ENCODE peak calls at places on chromosomes 1 and 21, in eight cellular contexts. One of them, this sample, is unnamed.

GRCh38 chr1:31441073-31441472 is 28.1 kb downstream of the SERINC2 start:
- DNase-seq in CD8-positive, alpha-beta memory T cell: no peak
- DNase-seq in body of pancreas: no peak
- DNase-seq in IMR-90: no peak
- DNase-seq in effector memory CD4-positive, alpha-beta T cell: no peak
- DNase-seq in tibial artery: no peak
- DNase-seq in ovary: no peak
- DNase-seq in CD4-positive, CD25-positive, alpha-beta regulatory T cell: no peak
- DNase-seq in this sample: no peak

GRCh38 chr1:191405417-191405816 is 752.8 kb upstream of the RGS18 start:
- DNase-seq in effector memory CD4-positive, alpha-beta T cell: no peak
- DNase-seq in ovary: no peak
- DNase-seq in CD8-positive, alpha-beta memory T cell: no peak
- DNase-seq in IMR-90: no peak
- DNase-seq in CD4-positive, CD25-positive, alpha-beta regulatory T cell: no peak
- DNase-seq in body of pancreas: no peak
- DNase-seq in tibial artery: no peak
- DNase-seq in this sample: no peak

GRCh38 chr1:45928486-45929205 is 125.2 kb downstream of the MAST2 start:
- DNase-seq in IMR-90: peak
- DNase-seq in CD8-positive, alpha-beta memory T cell: no peak
- DNase-seq in CD4-positive, CD25-positive, alpha-beta regulatory T cell: no peak
- DNase-seq in effector memory CD4-positive, alpha-beta T cell: no peak
- DNase-seq in body of pancreas: no peak
- DNase-seq in tibial artery: no peak
- DNase-seq in ovary: no peak
- DNase-seq in this sample: no peak

GRCh38 chr1:27137022-27137542 is 17.8 kb downstream of the SLC9A1 start:
- DNase-seq in ovary: no peak
- DNase-seq in IMR-90: no peak
- DNase-seq in body of pancreas: peak
- DNase-seq in tibial artery: no peak
- DNase-seq in effector memory CD4-positive, alpha-beta T cell: peak
- DNase-seq in CD8-positive, alpha-beta memory T cell: peak
- DNase-seq in CD4-positive, CD25-positive, alpha-beta regulatory T cell: peak
- DNase-seq in this sample: peak

GRCh38 chr1:112594208-112594876 is 24.6 kb downstream of the ST7L start:
- DNase-seq in body of pancreas: no peak
- DNase-seq in IMR-90: no peak
- DNase-seq in CD4-positive, CD25-positive, alpha-beta regulatory T cell: no peak
- DNase-seq in CD8-positive, alpha-beta memory T cell: no peak
- DNase-seq in tibial artery: no peak
- DNase-seq in ovary: no peak
- DNase-seq in effector memory CD4-positive, alpha-beta T cell: no peak
- DNase-seq in this sample: no peak

GRCh38 chr21:25370311-25370744 is 237.0 kb downstream of the MRPL39 start:
- DNase-seq in IMR-90: peak
- DNase-seq in ovary: no peak
- DNase-seq in CD8-positive, alpha-beta memory T cell: no peak
- DNase-seq in CD4-positive, CD25-positive, alpha-beta regulatory T cell: no peak
- DNase-seq in tibial artery: no peak
- DNase-seq in effector memory CD4-positive, alpha-beta T cell: no peak
- DNase-seq in body of pancreas: peak
- DNase-seq in this sample: no peak

GRCh38 chr1:195791796-195792195 is 816.4 kb downstream of the KCNT2 start:
- DNase-seq in CD4-positive, CD25-positive, alpha-beta regulatory T cell: no peak
- DNase-seq in IMR-90: no peak
- DNase-seq in effector memory CD4-positive, alpha-beta T cell: no peak
- DNase-seq in ovary: no peak
- DNase-seq in tibial artery: no peak
- DNase-seq in CD8-positive, alpha-beta memory T cell: no peak
- DNase-seq in body of pancreas: no peak
- DNase-seq in this sample: no peak

GRCh38 chr1:207814469-207814868 is 62.6 kb downstream of the CD46 start:
- DNase-seq in IMR-90: no peak
- DNase-seq in CD4-positive, CD25-positive, alpha-beta regulatory T cell: no peak
- DNase-seq in ovary: no peak
- DNase-seq in tibial artery: peak
- DNase-seq in effector memory CD4-positive, alpha-beta T cell: no peak
- DNase-seq in body of pancreas: no peak
- DNase-seq in CD8-positive, alpha-beta memory T cell: no peak
- DNase-seq in this sample: no peak

GRCh38 chr1:176557543-176558258 is 94.7 kb downstream of the PAPPA2 start:
- DNase-seq in CD8-positive, alpha-beta memory T cell: no peak
- DNase-seq in tibial artery: no peak
- DNase-seq in ovary: no peak
- DNase-seq in IMR-90: no peak
- DNase-seq in CD4-positive, CD25-positive, alpha-beta regulatory T cell: no peak
- DNase-seq in effector memory CD4-positive, alpha-beta T cell: no peak
- DNase-seq in body of pancreas: peak
- DNase-seq in this sample: no peak

GRCh38 chr1:165988275-165988674 is 160.9 kb downstream of the UCK2 start:
- DNase-seq in tibial artery: no peak
- DNase-seq in CD4-positive, CD25-positive, alpha-beta regulatory T cell: no peak
- DNase-seq in CD8-positive, alpha-beta memory T cell: no peak
- DNase-seq in IMR-90: no peak
- DNase-seq in ovary: no peak
- DNase-seq in effector memory CD4-positive, alpha-beta T cell: no peak
- DNase-seq in body of pancreas: no peak
- DNase-seq in this sample: no peak

GRCh38 chr21:42091899-42092508 is 20.9 kb downstream of the UMODL1 start:
- DNase-seq in body of pancreas: no peak
- DNase-seq in tibial artery: no peak
- DNase-seq in ovary: no peak
- DNase-seq in effector memory CD4-positive, alpha-beta T cell: no peak
- DNase-seq in CD4-positive, CD25-positive, alpha-beta regulatory T cell: no peak
- DNase-seq in CD8-positive, alpha-beta memory T cell: no peak
- DNase-seq in IMR-90: no peak
- DNase-seq in this sample: no peak

GRCh38 chr1:17259233-17259873 is 10.5 kb downstream of the PADI3 start:
- DNase-seq in CD8-positive, alpha-beta memory T cell: no peak
- DNase-seq in CD4-positive, CD25-positive, alpha-beta regulatory T cell: no peak
- DNase-seq in effector memory CD4-positive, alpha-beta T cell: no peak
- DNase-seq in ovary: no peak
- DNase-seq in body of pancreas: no peak
- DNase-seq in tibial artery: no peak
- DNase-seq in IMR-90: peak
- DNase-seq in this sample: no peak

GRCh38 chr21:22174746-22175145 is 1176.5 kb downstream of the NCAM2 start:
- DNase-seq in CD4-positive, CD25-positive, alpha-beta regulatory T cell: no peak
- DNase-seq in effector memory CD4-positive, alpha-beta T cell: no peak
- DNase-seq in body of pancreas: no peak
- DNase-seq in IMR-90: no peak
- DNase-seq in CD8-positive, alpha-beta memory T cell: no peak
- DNase-seq in tibial artery: no peak
- DNase-seq in ovary: no peak
- DNase-seq in this sample: no peak

GRCh38 chr1:109466440-109467300 is at the start of gene SYPL2:
- DNase-seq in tibial artery: no peak
- DNase-seq in CD8-positive, alpha-beta memory T cell: no peak
- DNase-seq in body of pancreas: peak
- DNase-seq in effector memory CD4-positive, alpha-beta T cell: no peak
- DNase-seq in ovary: peak
- DNase-seq in CD4-positive, CD25-positive, alpha-beta regulatory T cell: no peak
- DNase-seq in IMR-90: peak
- DNase-seq in this sample: peak

GRCh38 chr1:221712776-221713431 is 29.0 kb downstream of the DUSP10 start:
- DNase-seq in CD4-positive, CD25-positive, alpha-beta regulatory T cell: peak
- DNase-seq in body of pancreas: peak
- DNase-seq in CD8-positive, alpha-beta memory T cell: peak
- DNase-seq in ovary: no peak
- DNase-seq in IMR-90: no peak
- DNase-seq in tibial artery: no peak
- DNase-seq in effector memory CD4-positive, alpha-beta T cell: peak
- DNase-seq in this sample: peak

GRCh38 chr1:33031506-33031905 is 5.2 kb downstream of the AK2 start:
- DNase-seq in tibial artery: no peak
- DNase-seq in effector memory CD4-positive, alpha-beta T cell: no peak
- DNase-seq in IMR-90: no peak
- DNase-seq in body of pancreas: no peak
- DNase-seq in ovary: no peak
- DNase-seq in CD4-positive, CD25-positive, alpha-beta regulatory T cell: no peak
- DNase-seq in CD8-positive, alpha-beta memory T cell: no peak
- DNase-seq in this sample: no peak

GRCh38 chr1:53372501-53372951 is 44.7 kb upstream of the LRP8 start:
- DNase-seq in ovary: no peak
- DNase-seq in tibial artery: peak
- DNase-seq in IMR-90: no peak
- DNase-seq in CD8-positive, alpha-beta memory T cell: no peak
- DNase-seq in effector memory CD4-positive, alpha-beta T cell: no peak
- DNase-seq in body of pancreas: no peak
- DNase-seq in CD4-positive, CD25-positive, alpha-beta regulatory T cell: no peak
- DNase-seq in this sample: peak

GRCh38 chr1:174788981-174789380 is 210.8 kb upstream of the CACYBP start:
- DNase-seq in ovary: no peak
- DNase-seq in tibial artery: no peak
- DNase-seq in CD8-positive, alpha-beta memory T cell: no peak
- DNase-seq in body of pancreas: no peak
- DNase-seq in IMR-90: peak
- DNase-seq in effector memory CD4-positive, alpha-beta T cell: no peak
- DNase-seq in CD4-positive, CD25-positive, alpha-beta regulatory T cell: no peak
- DNase-seq in this sample: no peak

GRCh38 chr1:26540346-26540745 is 10.8 kb downstream of the RPS6KA1 start:
- DNase-seq in tibial artery: no peak
- DNase-seq in IMR-90: no peak
- DNase-seq in CD4-positive, CD25-positive, alpha-beta regulatory T cell: peak
- DNase-seq in body of pancreas: no peak
- DNase-seq in ovary: no peak
- DNase-seq in effector memory CD4-positive, alpha-beta T cell: no peak
- DNase-seq in CD8-positive, alpha-beta memory T cell: no peak
- DNase-seq in this sample: no peak

GRCh38 chr1:118074101-118074500 is 110.9 kb downstream of the SPAG17 start:
- DNase-seq in body of pancreas: no peak
- DNase-seq in effector memory CD4-positive, alpha-beta T cell: no peak
- DNase-seq in CD8-positive, alpha-beta memory T cell: no peak
- DNase-seq in CD4-positive, CD25-positive, alpha-beta regulatory T cell: no peak
- DNase-seq in tibial artery: no peak
- DNase-seq in IMR-90: no peak
- DNase-seq in ovary: no peak
- DNase-seq in this sample: no peak

GRCh38 chr1:91699339-91699970 is 186.5 kb downstream of the TGFBR3 start:
- DNase-seq in body of pancreas: peak
- DNase-seq in CD4-positive, CD25-positive, alpha-beta regulatory T cell: no peak
- DNase-seq in IMR-90: peak
- DNase-seq in effector memory CD4-positive, alpha-beta T cell: no peak
- DNase-seq in ovary: peak
- DNase-seq in CD8-positive, alpha-beta memory T cell: no peak
- DNase-seq in tibial artery: no peak
- DNase-seq in this sample: no peak

GRCh38 chr1:10897321-10897980 is 101.0 kb upstream of the CASZ1 start:
- DNase-seq in effector memory CD4-positive, alpha-beta T cell: no peak
- DNase-seq in tibial artery: no peak
- DNase-seq in ovary: no peak
- DNase-seq in CD4-positive, CD25-positive, alpha-beta regulatory T cell: no peak
- DNase-seq in IMR-90: no peak
- DNase-seq in body of pancreas: no peak
- DNase-seq in CD8-positive, alpha-beta memory T cell: no peak
- DNase-seq in this sample: no peak

GRCh38 chr1:1540015-1540816 is at the start of gene TMEM240:
- DNase-seq in CD4-positive, CD25-positive, alpha-beta regulatory T cell: peak
- DNase-seq in tibial artery: peak
- DNase-seq in effector memory CD4-positive, alpha-beta T cell: peak
- DNase-seq in CD8-positive, alpha-beta memory T cell: peak
- DNase-seq in ovary: peak
- DNase-seq in body of pancreas: peak
- DNase-seq in IMR-90: peak
- DNase-seq in this sample: peak
- H3K4me3 ChIP-seq in CD4-positive, CD25-positive, alpha-beta regulatory T cell: no peak
- H3K4me3 ChIP-seq in tibial artery: peak
- H3K4me3 ChIP-seq in effector memory CD4-positive, alpha-beta T cell: peak
- H3K4me3 ChIP-seq in CD8-positive, alpha-beta memory T cell: no peak
- H3K4me3 ChIP-seq in ovary: peak
- H3K4me3 ChIP-seq in body of pancreas: no peak
- H3K4me3 ChIP-seq in IMR-90: peak
- H3K4me3 ChIP-seq in this sample: peak

DNA sequence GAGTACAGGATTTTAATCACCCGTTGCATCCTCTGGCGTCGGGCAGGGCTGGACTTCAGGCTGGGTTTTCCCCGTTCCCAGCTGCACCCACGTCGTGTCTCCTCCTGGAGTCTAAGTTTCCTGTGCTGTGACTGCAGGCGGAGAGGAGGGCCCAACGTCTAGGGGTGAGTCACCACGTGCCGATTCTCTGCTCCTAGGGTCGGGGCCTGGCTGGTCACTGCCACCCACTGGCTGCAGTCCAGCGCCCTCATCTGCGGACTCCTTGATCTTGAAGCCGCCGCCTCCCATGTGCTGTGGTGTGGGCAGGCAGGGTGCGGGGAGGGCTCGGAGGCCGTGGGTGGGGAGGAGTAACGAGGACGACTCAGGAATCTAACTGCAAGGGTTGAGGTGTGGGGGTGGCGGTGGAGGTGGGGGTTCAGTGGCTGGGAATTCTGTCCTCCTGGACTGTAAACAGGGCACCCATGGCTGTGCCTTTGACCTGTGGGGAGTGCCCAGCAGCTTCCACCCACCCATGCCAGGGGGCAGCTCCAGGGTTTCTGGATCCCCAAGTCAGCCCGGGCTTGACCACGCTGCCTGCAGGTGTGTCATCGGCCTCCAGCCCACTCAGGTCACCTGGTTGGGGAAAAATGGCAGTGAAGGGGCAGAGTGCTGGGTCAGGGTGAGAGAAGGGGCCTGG is 77.8 kb downstream of the ALPL start:
- DNase-seq in effector memory CD4-positive, alpha-beta T cell: no peak
- DNase-seq in body of pancreas: peak
- DNase-seq in CD8-positive, alpha-beta memory T cell: no peak
- DNase-seq in CD4-positive, CD25-positive, alpha-beta regulatory T cell: no peak
- DNase-seq in tibial artery: peak
- DNase-seq in IMR-90: peak
- DNase-seq in ovary: no peak
- DNase-seq in this sample: no peak
- H3K27ac ChIP-seq in effector memory CD4-positive, alpha-beta T cell: no peak
- H3K27ac ChIP-seq in body of pancreas: no peak
- H3K27ac ChIP-seq in CD8-positive, alpha-beta memory T cell: no peak
- H3K27ac ChIP-seq in CD4-positive, CD25-positive, alpha-beta regulatory T cell: no peak
- H3K27ac ChIP-seq in tibial artery: no peak
- H3K27ac ChIP-seq in IMR-90: no peak
- H3K27ac ChIP-seq in ovary: no peak
- H3K27ac ChIP-seq in this sample: no peak

GRCh38 chr1:241640867-241641542 is 836 bp upstream of the CHML start:
- DNase-seq in body of pancreas: peak
- DNase-seq in CD8-positive, alpha-beta memory T cell: no peak
- DNase-seq in IMR-90: no peak
- DNase-seq in CD4-positive, CD25-positive, alpha-beta regulatory T cell: no peak
- DNase-seq in ovary: no peak
- DNase-seq in effector memory CD4-positive, alpha-beta T cell: no peak
- DNase-seq in tibial artery: no peak
- DNase-seq in this sample: peak
- H3K4me3 ChIP-seq in body of pancreas: no peak
- H3K4me3 ChIP-seq in CD8-positive, alpha-beta memory T cell: no peak
- H3K4me3 ChIP-seq in IMR-90: no peak
- H3K4me3 ChIP-seq in CD4-positive, CD25-positive, alpha-beta regulatory T cell: peak
- H3K4me3 ChIP-seq in ovary: no peak
- H3K4me3 ChIP-seq in effector memory CD4-positive, alpha-beta T cell: no peak
- H3K4me3 ChIP-seq in tibial artery: peak
- H3K4me3 ChIP-seq in this sample: peak

DNA sequence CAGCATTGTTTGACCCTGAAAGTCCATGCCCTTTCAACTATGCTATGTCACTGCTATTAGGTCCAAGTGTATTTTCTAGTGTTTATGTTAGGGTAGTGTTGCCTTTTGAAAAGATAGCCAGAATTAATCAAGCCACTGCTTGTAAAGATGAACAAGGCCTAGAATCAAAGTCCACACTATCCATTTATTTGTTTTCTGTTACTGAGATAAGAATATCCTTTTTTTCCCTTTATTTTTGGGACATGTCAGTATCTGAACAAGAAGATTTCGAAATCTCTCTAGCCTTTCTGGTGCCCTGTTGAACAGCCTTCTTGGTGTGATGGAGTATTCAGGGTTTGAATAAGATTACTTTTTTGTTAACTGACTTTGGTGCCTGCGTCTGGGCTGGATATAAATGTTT is 16.7 kb downstream of the UBAP2L start:
- DNase-seq in ovary: no peak
- DNase-seq in CD8-positive, alpha-beta memory T cell: no peak
- DNase-seq in CD4-positive, CD25-positive, alpha-beta regulatory T cell: no peak
- DNase-seq in IMR-90: no peak
- DNase-seq in effector memory CD4-positive, alpha-beta T cell: no peak
- DNase-seq in body of pancreas: no peak
- DNase-seq in tibial artery: no peak
- DNase-seq in this sample: no peak
- H3K27ac ChIP-seq in ovary: no peak
- H3K27ac ChIP-seq in CD8-positive, alpha-beta memory T cell: no peak
- H3K27ac ChIP-seq in CD4-positive, CD25-positive, alpha-beta regulatory T cell: no peak
- H3K27ac ChIP-seq in IMR-90: no peak
- H3K27ac ChIP-seq in effector memory CD4-positive, alpha-beta T cell: no peak
- H3K27ac ChIP-seq in body of pancreas: no peak
- H3K27ac ChIP-seq in tibial artery: no peak
- H3K27ac ChIP-seq in this sample: no peak

This sample was measured in colonic mucosa.